ENCODE peak calls at places on chromosome 7, in ten cellular contexts. L is mesothelial cell of epicardium, T is astrocyte of the spinal cord, C is lower leg skin, J is A549, G is osteoblast, Q is endothelial cell of umbilical vein, F is choroid plexus epithelial cell, E is cardiac muscle cell, X is ovary. A is an unnamed sample.

GRCh38 chr7:15972767-15973362 is 286.4 kb upstream of the MEOX2 start:
- DNase-seq in L (no peak), T (peak), C (peak), J (no peak), G (no peak), Q (peak), F (peak), E (no peak), X (no peak), A (peak)

GRCh38 chr7:140013676-140014075 is 49.1 kb downstream of the PARP12 start:
- DNase-seq in L (no peak), T (no peak), C (no peak), J (no peak), G (no peak), Q (no peak), F (no peak), E (no peak), X (no peak), A (no peak)

GRCh38 chr7:118573065-118573464 is 348.6 kb downstream of the ANKRD7 start:
- DNase-seq in L (no peak), T (peak), C (no peak), J (no peak), G (no peak), Q (no peak), F (no peak), E (no peak), X (no peak), A (no peak)

GRCh38 chr7:17725761-17726160 is 214.5 kb downstream of the SNX13 start:
- DNase-seq in L (no peak), T (peak), C (no peak), J (no peak), G (peak), Q (peak), F (no peak), E (no peak), X (no peak), A (no peak)

GRCh38 chr7:104241581-104241980 is 33.8 kb upstream of the ORC5 start:
- DNase-seq in L (no peak), T (no peak), C (no peak), J (no peak), G (peak), Q (no peak), F (no peak), E (no peak), X (no peak), A (no peak)

GRCh38 chr7:92634924-92635519 is 44.8 kb upstream of the FAM133B start:
- DNase-seq in L (no peak), T (peak), C (no peak), J (peak), G (no peak), Q (peak), F (peak), E (no peak), X (no peak), A (no peak)

GRCh38 chr7:121164247-121164646 is 164.6 kb upstream of the WNT16 start:
- DNase-seq in L (no peak), T (no peak), C (no peak), J (no peak), G (no peak), Q (no peak), F (no peak), E (no peak), X (no peak), A (no peak)

GRCh38 chr7:44377681-44378421 is 52.5 kb upstream of the CAMK2B start:
- DNase-seq in L (no peak), T (no peak), C (no peak), J (no peak), G (no peak), Q (no peak), F (no peak), E (no peak), X (no peak), A (no peak)

GRCh38 chr7:156460861-156461632 is 179.5 kb upstream of the RNF32 start:
- DNase-seq in L (no peak), T (no peak), C (no peak), J (no peak), G (peak), Q (no peak), F (no peak), E (no peak), X (no peak), A (no peak)

GRCh38 chr7:70032673-70033072 is 434.4 kb downstream of the AUTS2 start:
- DNase-seq in L (no peak), T (no peak), C (no peak), J (no peak), G (no peak), Q (no peak), F (no peak), E (no peak), X (no peak), A (no peak)

GRCh38 chr7:117901089-117901797 is 28.0 kb upstream of the CTTNBP2 start:
- DNase-seq in L (no peak), T (no peak), C (no peak), J (no peak), G (no peak), Q (no peak), F (no peak), E (no peak), X (no peak), A (peak)

GRCh38 chr7:92297736-92298135 is 52.0 kb downstream of the ANKIB1 start:
- DNase-seq in L (no peak), T (no peak), C (no peak), J (no peak), G (no peak), Q (no peak), F (no peak), E (no peak), X (no peak), A (no peak)

GRCh38 chr7:130350945-130351663 is 6.5 kb downstream of the CPA5 start:
- DNase-seq in L (no peak), T (no peak), C (no peak), J (no peak), G (peak), Q (peak), F (peak), E (peak), X (peak), A (no peak)

GRCh38 chr7:4776160-4776623 is 769 bp downstream of the AP5Z1 start:
- DNase-seq in L (no peak), T (no peak), C (no peak), J (no peak), G (no peak), Q (no peak), F (no peak), E (no peak), X (no peak), A (no peak)

GRCh38 chr7:94350729-94351128 is 44.0 kb upstream of the COL1A2 start:
- DNase-seq in L (no peak), T (no peak), C (no peak), J (no peak), G (no peak), Q (no peak), F (no peak), E (no peak), X (no peak), A (no peak)

GRCh38 chr7:3259711-3260424 is 41.2 kb upstream of the SDK1 start:
- DNase-seq in L (no peak), T (peak), C (no peak), J (no peak), G (no peak), Q (no peak), F (peak), E (no peak), X (peak), A (no peak)

GRCh38 chr7:134701272-134701671 is 54.6 kb downstream of the BPGM start:
- DNase-seq in L (no peak), T (no peak), C (no peak), J (peak), G (peak), Q (peak), F (peak), E (no peak), X (no peak), A (no peak)

GRCh38 chr7:29636009-29636351 is 72.3 kb downstream of the PRR15 start:
- DNase-seq in L (no peak), T (no peak), C (no peak), J (no peak), G (no peak), Q (no peak), F (no peak), E (no peak), X (no peak), A (no peak)

GRCh38 chr7:38330861-38331709 is 57.6 kb upstream of the TARP start:
- DNase-seq in L (no peak), T (no peak), C (no peak), J (no peak), G (no peak), Q (no peak), F (no peak), E (peak), X (no peak), A (no peak)

GRCh38 chr7:141702047-141702567 is at the start of gene DENND11:
- DNase-seq in L (peak), T (no peak), C (no peak), J (no peak), G (peak), Q (peak), F (peak), E (peak), X (peak), A (peak)

GRCh38 chr7:51446356-51446755 is 129.7 kb upstream of the COBL start:
- DNase-seq in L (no peak), T (no peak), C (no peak), J (no peak), G (no peak), Q (no peak), F (no peak), E (no peak), X (no peak), A (no peak)

GRCh38 chr7:5370454-5371353 is 52.9 kb downstream of the TNRC18 start:
- DNase-seq in L (no peak), T (no peak), C (no peak), J (no peak), G (no peak), Q (no peak), F (no peak), E (no peak), X (no peak), A (no peak)

GRCh38 chr7:116630357-116630756 is 41.6 kb upstream of the MET start:
- DNase-seq in L (no peak), T (no peak), C (no peak), J (no peak), G (no peak), Q (no peak), F (no peak), E (no peak), X (no peak), A (no peak)

GRCh38 chr7:113652501-113652900 is 266.3 kb downstream of the PPP1R3A start:
- DNase-seq in L (no peak), T (peak), C (no peak), J (no peak), G (no peak), Q (no peak), F (peak), E (no peak), X (no peak), A (no peak)

GRCh38 chr7:44286618-44287487 is 38.5 kb downstream of the CAMK2B start:
- DNase-seq in L (peak), T (no peak), C (no peak), J (no peak), G (peak), Q (no peak), F (no peak), E (no peak), X (peak), A (peak)

GRCh38 chr7:45292481-45292880 is 134.9 kb downstream of the RAMP3 start:
- DNase-seq in L (no peak), T (no peak), C (no peak), J (no peak), G (peak), Q (no peak), F (peak), E (peak), X (no peak), A (no peak)

GRCh38 chr7:119623427-119623826 is 649.5 kb upstream of the KCND2 start:
- DNase-seq in L (no peak), T (no peak), C (no peak), J (no peak), G (no peak), Q (no peak), F (no peak), E (no peak), X (no peak), A (no peak)

GRCh38 chr7:2405601-2406345 is 2.4 kb downstream of the CHST12 start:
- DNase-seq in L (no peak), T (no peak), C (no peak), J (no peak), G (peak), Q (no peak), F (no peak), E (no peak), X (no peak), A (peak)

GRCh38 chr7:31110331-31111108 is 58.4 kb downstream of the ADCYAP1R1 start:
- DNase-seq in L (no peak), T (no peak), C (no peak), J (no peak), G (no peak), Q (no peak), F (no peak), E (no peak), X (no peak), A (no peak)
- TF ChIP-seq CTCF in L (no peak), T (no peak), C (no peak), J (no peak), G (no peak), Q (no peak), F (no peak), E (no peak), X (no peak), A (no peak)

GRCh38 chr7:84490661-84491060 is 296.1 kb upstream of the SEMA3A start:
- DNase-seq in L (no peak), T (peak), C (no peak), J (no peak), G (peak), Q (no peak), F (peak), E (no peak), X (no peak), A (no peak)
- TF ChIP-seq CTCF in L (peak), T (peak), C (no peak), J (no peak), G (peak), Q (no peak), F (peak), E (no peak), X (no peak), A (no peak)

DNA sequence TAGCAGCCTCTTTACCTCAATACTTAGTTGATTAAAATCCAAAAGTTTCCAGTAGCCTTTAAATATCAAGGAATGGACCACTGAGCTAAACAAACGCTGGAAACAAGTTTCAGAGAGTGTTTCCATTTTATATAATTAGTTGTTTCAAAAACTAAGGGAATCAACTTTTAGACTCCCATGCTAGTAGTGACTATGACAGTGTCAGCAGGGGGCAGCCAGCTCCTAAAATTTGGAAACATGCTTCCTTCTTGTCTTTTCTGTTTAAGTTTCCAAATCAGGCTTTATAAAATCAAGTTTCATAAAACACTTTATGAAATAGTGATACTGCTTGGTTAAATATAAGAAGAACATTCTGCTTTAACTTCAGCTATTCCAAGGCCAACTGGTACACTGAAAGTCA is 138.2 kb upstream of the TMEM229A start:
- DNase-seq in L (no peak), T (peak), C (no peak), J (peak), G (no peak), Q (no peak), F (peak), E (peak), X (no peak), A (no peak)
- TF ChIP-seq CTCF in L (peak), T (peak), C (no peak), J (no peak), G (no peak), Q (no peak), F (peak), E (peak), X (no peak), A (no peak)

DNA sequence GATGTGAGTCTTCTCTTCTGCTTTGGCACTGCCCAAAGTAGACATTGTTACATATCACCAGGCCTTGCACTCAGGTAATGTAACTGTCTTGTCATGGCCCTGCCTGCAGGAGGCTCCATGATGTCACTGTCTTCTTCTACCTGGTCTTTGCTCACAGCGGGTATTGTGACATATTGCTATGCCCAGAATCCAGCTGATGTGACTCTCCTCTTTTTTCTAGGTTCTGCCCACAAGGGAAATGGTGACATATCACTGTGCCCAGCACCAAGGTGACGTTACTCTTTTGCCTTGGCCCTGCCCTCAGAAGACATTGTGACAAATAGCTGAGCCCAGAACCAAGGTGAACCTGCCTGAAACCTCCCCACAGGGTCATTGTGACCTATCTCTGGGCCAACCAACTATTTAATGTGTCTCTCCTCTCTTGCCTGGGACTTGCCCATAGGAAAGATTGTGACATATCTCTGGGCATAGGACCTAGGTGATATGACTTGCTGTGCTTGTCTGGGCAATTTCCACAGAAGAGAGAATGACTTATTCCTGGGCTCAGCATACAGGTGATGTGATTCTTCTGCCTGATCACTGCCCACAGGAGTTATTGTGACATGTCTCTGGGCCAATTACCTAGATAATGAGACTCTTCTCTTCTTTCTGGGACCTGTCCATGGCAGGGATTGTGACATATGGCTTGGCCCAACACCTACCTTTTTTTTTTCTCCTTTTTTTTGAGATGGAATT is 26.5 kb upstream of the ZNF107 start:
- DNase-seq in L (no peak), T (no peak), C (no peak), J (no peak), G (no peak), Q (no peak), F (no peak), E (no peak), X (no peak), A (no peak)
- TF ChIP-seq CTCF in L (no peak), T (no peak), C (no peak), J (no peak), G (no peak), Q (no peak), F (no peak), E (no peak), X (no peak), A (no peak)

GRCh38 chr7:150804802-150805201 is 4.2 kb downstream of the TMEM176A start:
- DNase-seq in L (no peak), T (no peak), C (no peak), J (no peak), G (no peak), Q (no peak), F (no peak), E (no peak), X (no peak), A (no peak)

GRCh38 chr7:150806454-150806853 is 5.9 kb downstream of the TMEM176A start:
- DNase-seq in L (no peak), T (no peak), C (no peak), J (no peak), G (no peak), Q (no peak), F (no peak), E (no peak), X (no peak), A (no peak)

GRCh38 chr7:150805864-150806263 is 5.3 kb downstream of the TMEM176A start:
- DNase-seq in L (no peak), T (no peak), C (no peak), J (no peak), G (no peak), Q (no peak), F (no peak), E (no peak), X (no peak), A (no peak)

GRCh38 chr7:150803161-150803860 is 2.7 kb downstream of the TMEM176A start:
- DNase-seq in L (no peak), T (no peak), C (no peak), J (no peak), G (no peak), Q (no peak), F (no peak), E (no peak), X (no peak), A (peak)

DNA sequence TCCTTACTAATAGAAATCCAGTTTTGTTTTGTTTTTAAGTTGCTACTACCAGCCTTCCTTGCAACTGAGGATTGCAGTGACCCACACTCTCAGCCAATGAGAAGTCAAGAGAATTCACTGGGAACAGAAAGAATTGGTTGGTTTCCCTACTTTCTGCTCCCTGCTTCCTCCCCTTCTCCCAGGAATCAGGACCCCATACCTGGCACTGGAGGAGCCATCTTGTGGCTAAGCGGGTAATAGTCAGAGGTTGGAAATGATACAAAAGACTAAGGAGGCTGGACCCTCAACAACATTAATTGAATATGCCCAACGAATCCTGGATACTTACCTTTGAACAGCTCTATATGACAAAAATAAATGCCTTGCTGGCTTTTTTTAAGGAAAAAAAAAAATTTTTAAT is 6.3 kb downstream of the TMEM176A start:
- DNase-seq in L (no peak), T (no peak), C (no peak), J (no peak), G (no peak), Q (no peak), F (no peak), E (no peak), X (no peak), A (no peak)
- TF ChIP-seq CTCF in L (no peak), T (no peak), C (no peak), J (no peak), G (no peak), Q (no peak), F (no peak), E (no peak), X (no peak), A (no peak)

GRCh38 chr7:24587853-24588252 is 14.6 kb downstream of the PALS2 start:
- DNase-seq in L (no peak), T (no peak), C (no peak), J (peak), G (no peak), Q (peak), F (peak), E (peak), X (no peak), A (no peak)
- TF ChIP-seq CTCF in L (no peak), T (peak), C (no peak), J (peak), G (peak), Q (no peak), F (peak), E (peak), X (no peak), A (no peak)

GRCh38 chr7:100589341-100589935 is 3.3 kb downstream of the FBXO24 start:
- DNase-seq in L (no peak), T (no peak), C (no peak), J (no peak), G (peak), Q (no peak), F (no peak), E (no peak), X (no peak), A (no peak)

GRCh38 chr7:100586266-100587025 is at the start of gene FBXO24:
- DNase-seq in L (peak), T (peak), C (peak), J (peak), G (peak), Q (peak), F (peak), E (peak), X (peak), A (peak)

GRCh38 chr7:100585511-100586265 is at the start of gene LRCH4:
- DNase-seq in L (no peak), T (no peak), C (peak), J (peak), G (peak), Q (no peak), F (peak), E (no peak), X (no peak), A (peak)

GRCh38 chr7:100590077-100590737 is 4.1 kb downstream of the FBXO24 start:
- DNase-seq in L (no peak), T (no peak), C (no peak), J (no peak), G (peak), Q (no peak), F (no peak), E (no peak), X (no peak), A (no peak)

DNA sequence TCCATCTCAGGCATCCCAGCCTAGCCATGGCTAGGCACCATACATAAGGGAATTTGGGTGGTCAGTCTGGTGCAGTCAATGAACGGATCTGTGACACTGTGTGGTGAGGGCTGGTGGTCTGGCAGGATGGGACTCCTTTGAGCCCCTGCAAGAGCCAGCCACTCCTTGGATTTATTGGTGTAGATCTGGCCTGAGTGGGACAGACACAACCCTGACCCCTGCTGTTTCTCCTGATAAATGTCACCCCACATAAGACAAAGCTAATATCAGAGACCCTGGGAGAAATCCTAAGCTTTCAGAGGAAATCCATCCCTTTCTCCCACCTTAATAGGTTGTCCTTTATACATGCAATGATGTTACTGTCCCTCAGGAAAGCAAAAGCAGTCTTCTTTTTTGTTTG is 2.3 kb downstream of the FBXO24 start:
- DNase-seq in L (no peak), T (no peak), C (no peak), J (peak), G (peak), Q (peak), F (no peak), E (peak), X (no peak), A (no peak)
- TF ChIP-seq CTCF in L (peak), T (peak), C (no peak), J (peak), G (peak), Q (peak), F (peak), E (peak), X (no peak), A (no peak)

GRCh38 chr7:98286701-98287485 is 5.4 kb downstream of the BRI3 start:
- DNase-seq in L (no peak), T (no peak), C (no peak), J (no peak), G (peak), Q (no peak), F (no peak), E (peak), X (no peak), A (no peak)
- TF ChIP-seq CTCF in L (no peak), T (no peak), C (no peak), J (no peak), G (no peak), Q (no peak), F (no peak), E (no peak), X (no peak), A (no peak)